ENCODE peak calls at places on chromosomes 5 and 9, in six cellular contexts. D is posterior cingulate gyrus; J is activated T-cell treated with anti-CD3 and anti-CD28 coated beads, Interleukin-2, amount 50 U/mL, for 24 hours; Q is NCI-H146; P is NCI-H2029; K is NCI-H460. T is an unnamed sample.

GRCh38 chr9:89433826-89434225 is 64.1 kb downstream of the SEMA4D start:
- DNase-seq in D (peak; percentile 52), J (no peak), Q (no peak), P (no peak), K (no peak), T (no peak)

GRCh38 chr5:55226934-55227737 is at the start of gene MCIDAS:
- DNase-seq in D (no peak), J (peak; percentile 79), Q (peak; percentile 74), P (peak; percentile 39), K (peak; percentile 74), T (peak; percentile 52)

GRCh38 chr5:112012112-112012511 is 255.1 kb upstream of the NREP start:
- DNase-seq in D (no peak), J (no peak), Q (no peak), P (no peak), K (no peak), T (no peak)

GRCh38 chr5:133716475-133717183 is 104.3 kb upstream of the FSTL4 start:
- DNase-seq in D (no peak), J (no peak), Q (no peak), P (no peak), K (no peak), T (no peak)

GRCh38 chr5:55333811-55334210 is 26.0 kb downstream of the MTREX start:
- DNase-seq in D (no peak), J (no peak), Q (no peak), P (no peak), K (no peak), T (no peak)

GRCh38 chr5:126394211-126394828 is 28.9 kb upstream of the GRAMD2B start:
- DNase-seq in D (no peak), J (no peak), Q (no peak), P (no peak), K (no peak), T (no peak)

GRCh38 chr5:51678335-51678734 is 295.1 kb downstream of the ISL1 start:
- DNase-seq in D (no peak), J (no peak), Q (no peak), P (no peak), K (no peak), T (no peak)

GRCh38 chr9:138051586-138052321 is 174.2 kb downstream of the CACNA1B start:
- DNase-seq in D (no peak), J (no peak), Q (no peak), P (no peak), K (no peak), T (no peak)

GRCh38 chr5:22250528-22250927 is 602.6 kb downstream of the CDH12 start:
- DNase-seq in D (no peak), J (no peak), Q (no peak), P (no peak), K (no peak), T (no peak)

GRCh38 chr5:116543501-116543900 is 31.1 kb downstream of the SEMA6A start:
- DNase-seq in D (no peak), J (no peak), Q (no peak), P (no peak), K (no peak), T (no peak)

GRCh38 chr5:95620030-95620869 is at the start of gene GPR150:
- DNase-seq in D (peak; percentile 32), J (peak; percentile 83), Q (peak; percentile 78), P (peak; percentile 53), K (no peak), T (peak; percentile 48)

GRCh38 chr5:159050408-159051091 is 49.2 kb downstream of the EBF1 start:
- DNase-seq in D (no peak), J (no peak), Q (no peak), P (no peak), K (no peak), T (peak; percentile 22)

GRCh38 chr5:156474251-156474650 is 147.3 kb downstream of the SGCD start:
- DNase-seq in D (peak; percentile 63), J (no peak), Q (no peak), P (no peak), K (no peak), T (no peak)

GRCh38 chr9:127825319-127826051 is 22.8 kb downstream of the FPGS start:
- DNase-seq in D (no peak), J (no peak), Q (peak; percentile 40), P (no peak), K (no peak), T (peak; percentile 78)

GRCh38 chr5:645421-645820 is 33.3 kb downstream of the CEP72 start:
- DNase-seq in D (no peak), J (peak; percentile 6), Q (no peak), P (no peak), K (no peak), T (no peak)

GRCh38 chr5:96794757-96795156 is 13.0 kb downstream of the ERAP1 start:
- DNase-seq in D (no peak), J (peak; percentile 52), Q (no peak), P (no peak), K (no peak), T (no peak)

GRCh38 chr5:178778919-178779318 is 48.5 kb upstream of the ZNF354A start:
- DNase-seq in D (no peak), J (no peak), Q (peak; percentile 32), P (no peak), K (no peak), T (no peak)

GRCh38 chr9:127083133-127083532 is 39.3 kb downstream of the ANGPTL2 start:
- DNase-seq in D (no peak), J (no peak), Q (no peak), P (no peak), K (no peak), T (no peak)

GRCh38 chr5:75051217-75051751 is 1.1 kb downstream of the GCNT4 start:
- DNase-seq in D (no peak), J (peak; percentile 59), Q (no peak), P (no peak), K (no peak), T (no peak)

GRCh38 chr9:112072721-112073553 is 102.2 kb downstream of the SUSD1 start:
- DNase-seq in D (no peak), J (no peak), Q (no peak), P (no peak), K (peak; percentile 31), T (no peak)

GRCh38 chr5:78077369-78078068 is 217.0 kb downstream of the AP3B1 start:
- DNase-seq in D (no peak), J (no peak), Q (no peak), P (no peak), K (no peak), T (no peak)

GRCh38 chr5:156201793-156202388 is 125.1 kb upstream of the SGCD start:
- DNase-seq in D (no peak), J (no peak), Q (no peak), P (no peak), K (peak; percentile 22), T (no peak)

GRCh38 chr9:129344623-129345495 is 166.8 kb upstream of the IER5L start:
- DNase-seq in D (no peak), J (no peak), Q (no peak), P (no peak), K (no peak), T (no peak)

GRCh38 chr5:9456435-9457042 is 89.3 kb downstream of the SEMA5A start:
- DNase-seq in D (no peak), J (no peak), Q (no peak), P (no peak), K (no peak), T (no peak)

GRCh38 chr9:137316012-137316981 is 14.2 kb upstream of the NRARP start:
- DNase-seq in D (no peak), J (no peak), Q (peak; percentile 41), P (no peak), K (peak; percentile 59), T (peak; percentile 83)

GRCh38 chr9:114305189-114305555 is 17.7 kb upstream of the ORM1 start:
- DNase-seq in D (no peak), J (peak; percentile 11), Q (no peak), P (no peak), K (no peak), T (no peak)

GRCh38 chr5:150469718-150470470 is 20.4 kb upstream of the RPS14 start:
- DNase-seq in D (no peak), J (no peak), Q (no peak), P (no peak), K (no peak), T (no peak)

GRCh38 chr5:132069561-132069960 is 4.0 kb upstream of the CSF2 start:
- DNase-seq in D (no peak), J (no peak), Q (no peak), P (no peak), K (no peak), T (no peak)

GRCh38 chr5:6435356-6435755 is 13.3 kb upstream of the UBE2QL1 start:
- DNase-seq in D (no peak), J (no peak), Q (peak; percentile 69), P (peak; percentile 41), K (no peak), T (peak; percentile 76)

GRCh38 chr9:16180546-16180945 is 627.7 kb downstream of the CCDC171 start:
- DNase-seq in D (no peak), J (no peak), Q (no peak), P (no peak), K (no peak), T (no peak)

GRCh38 chr5:171845857-171846785 is 60.5 kb downstream of the SMIM23 start:
- DNase-seq in D (no peak), J (no peak), Q (no peak), P (no peak), K (no peak), T (no peak)

GRCh38 chr5:108481355-108481931 is 99.5 kb upstream of the FBXL17 start:
- DNase-seq in D (no peak), J (no peak), Q (peak; percentile 25), P (no peak), K (peak; percentile 26), T (no peak)

T was measured in endothelial cell.